ENCODE peak calls at places on chromosomes 5 and 9, in eight cellular contexts. H is tibial artery, P is lower lobe of right lung, C is left lung, M is esophagus squamous epithelium, T is sigmoid colon, Y is cardiac muscle cell, N is heart left ventricle. D is an unnamed sample. For H3K4me1, the result is how much of the 10 kb centered on the place peaks cover.

GRCh38 chr5:136089804-136090203 is 42.8 kb upstream of the SMAD5 start:
- DNase-seq in H (no peak), P (no peak), C (no peak), M (no peak), T (peak), Y (no peak), N (no peak), D (no peak)

GRCh38 chr5:18281947-18282557 is 647.8 kb downstream of the TAF11L14 start:
- DNase-seq in H (no peak), P (no peak), C (no peak), M (no peak), T (no peak), Y (peak), N (no peak), D (no peak)

GRCh38 chr9:90141723-90142122 is 500.9 kb downstream of the DIRAS2 start:
- DNase-seq in H (no peak), P (no peak), C (no peak), M (no peak), T (no peak), Y (peak), N (no peak), D (no peak)

GRCh38 chr5:147169846-147170245 is 65.0 kb upstream of the STK32A start:
- DNase-seq in H (no peak), P (no peak), C (no peak), M (no peak), T (no peak), Y (no peak), N (no peak), D (no peak)

GRCh38 chr5:14181299-14181968 is 38.3 kb downstream of the TRIO start:
- DNase-seq in H (no peak), P (no peak), C (no peak), M (no peak), T (no peak), Y (no peak), N (no peak), D (no peak)

GRCh38 chr5:164680216-164680615 is 1174.8 kb downstream of the MAT2B start:
- DNase-seq in H (no peak), P (no peak), C (no peak), M (no peak), T (no peak), Y (no peak), N (no peak), D (no peak)

GRCh38 chr5:169408166-169408565 is 107.2 kb upstream of the SLIT3 start:
- DNase-seq in H (no peak), P (no peak), C (no peak), M (no peak), T (no peak), Y (no peak), N (no peak), D (no peak)

GRCh38 chr5:27313549-27313948 is 275.2 kb upstream of the CDH9 start:
- DNase-seq in H (no peak), P (no peak), C (no peak), M (no peak), T (no peak), Y (no peak), N (no peak), D (no peak)

GRCh38 chr9:125829743-125830142 is 82.6 kb downstream of the PBX3 start:
- DNase-seq in H (peak), P (no peak), C (no peak), M (no peak), T (no peak), Y (peak), N (peak), D (peak)

GRCh38 chr5:107604990-107605389 is 65.7 kb downstream of the EFNA5 start:
- DNase-seq in H (no peak), P (no peak), C (no peak), M (no peak), T (no peak), Y (no peak), N (no peak), D (no peak)

GRCh38 chr9:84374516-84374915 is 34.0 kb upstream of the SLC28A3 start:
- DNase-seq in H (no peak), P (no peak), C (no peak), M (no peak), T (no peak), Y (no peak), N (no peak), D (no peak)

GRCh38 chr5:79590395-79590999 is 21.7 kb upstream of the TENT2 start:
- DNase-seq in H (no peak), P (no peak), C (no peak), M (no peak), T (no peak), Y (no peak), N (no peak), D (no peak)

GRCh38 chr5:56501949-56502557 is 268.9 kb upstream of the ANKRD55 start:
- DNase-seq in H (no peak), P (no peak), C (no peak), M (no peak), T (no peak), Y (peak), N (no peak), D (no peak)

GRCh38 chr5:31434898-31435297 is 97.0 kb downstream of the DROSHA start:
- DNase-seq in H (no peak), P (no peak), C (no peak), M (no peak), T (no peak), Y (no peak), N (no peak), D (no peak)

GRCh38 chr9:128098936-128099931 is 28.3 kb downstream of the PTGES2 start:
- DNase-seq in H (no peak), P (no peak), C (no peak), M (no peak), T (no peak), Y (no peak), N (no peak), D (no peak)

GRCh38 chr5:14110196-14110595 is 32.9 kb upstream of the TRIO start:
- DNase-seq in H (no peak), P (no peak), C (no peak), M (no peak), T (no peak), Y (peak), N (no peak), D (no peak)

GRCh38 chr9:125749287-125749935 is 2.2 kb downstream of the PBX3 start:
- DNase-seq in H (no peak), P (no peak), C (no peak), M (no peak), T (no peak), Y (no peak), N (no peak), D (no peak)

GRCh38 chr5:175059687-175060194 is 335.4 kb downstream of the MSX2 start:
- DNase-seq in H (peak), P (no peak), C (peak), M (no peak), T (peak), Y (no peak), N (peak), D (no peak)

GRCh38 chr5:31638748-31639418 is at the start of gene PDZD2:
- DNase-seq in H (peak), P (peak), C (peak), M (no peak), T (peak), Y (peak), N (peak), D (peak)

GRCh38 chr9:23324511-23324910 is 501.5 kb downstream of the ELAVL2 start:
- DNase-seq in H (no peak), P (no peak), C (no peak), M (no peak), T (no peak), Y (no peak), N (no peak), D (no peak)

GRCh38 chr5:170273968-170274710 is 23.4 kb downstream of the LCP2 start:
- DNase-seq in H (no peak), P (no peak), C (no peak), M (no peak), T (peak), Y (peak), N (no peak), D (peak)

GRCh38 chr9:125462766-125463384 is 201.2 kb downstream of the GAPVD1 start:
- DNase-seq in H (no peak), P (no peak), C (no peak), M (no peak), T (no peak), Y (no peak), N (no peak), D (no peak)

GRCh38 chr5:179772355-179772754 is 21.4 kb upstream of the LTC4S start:
- DNase-seq in H (no peak), P (no peak), C (no peak), M (no peak), T (no peak), Y (no peak), N (no peak), D (no peak)

GRCh38 chr5:178238711-178239592 is 6.3 kb upstream of the PHYKPL start:
- DNase-seq in H (no peak), P (peak), C (no peak), M (no peak), T (no peak), Y (no peak), N (no peak), D (no peak)

GRCh38 chr5:123204224-123204623 is 115.2 kb downstream of the PRDM6 start:
- DNase-seq in H (no peak), P (no peak), C (no peak), M (no peak), T (no peak), Y (peak), N (no peak), D (no peak)

GRCh38 chr5:59149271-59149670 is 566.4 kb downstream of the RAB3C start:
- DNase-seq in H (no peak), P (no peak), C (no peak), M (no peak), T (no peak), Y (no peak), N (no peak), D (no peak)

GRCh38 chr5:55172051-55172899 is 702 bp downstream of the CDC20B start:
- DNase-seq in H (peak), P (no peak), C (no peak), M (peak), T (peak), Y (peak), N (peak), D (peak)

GRCh38 chr5:59174248-59174844 is 591.5 kb downstream of the RAB3C start:
- DNase-seq in H (no peak), P (no peak), C (no peak), M (no peak), T (no peak), Y (peak), N (peak), D (peak)

GRCh38 chr5:3161672-3162071 is 410.2 kb upstream of the IRX2 start:
- DNase-seq in H (no peak), P (no peak), C (no peak), M (no peak), T (no peak), Y (no peak), N (no peak), D (no peak)

GRCh38 chr5:130514984-130515690 is 610.9 kb downstream of the CHSY3 start:
- DNase-seq in H (no peak), P (no peak), C (no peak), M (no peak), T (no peak), Y (peak), N (no peak), D (no peak)

GRCh38 chr5:135375040-135375439 is 24.0 kb downstream of the MACROH2A1 start:
- DNase-seq in H (no peak), P (no peak), C (no peak), M (no peak), T (no peak), Y (no peak), N (no peak), D (no peak)

GRCh38 chr5:10595678-10596309 is 31.9 kb downstream of the ANKRD33B start:
- DNase-seq in H (peak), P (no peak), C (no peak), M (no peak), T (no peak), Y (peak), N (peak), D (no peak)

GRCh38 chr9:551986-552930 is 289.2 kb upstream of the DMRT1 start:
- DNase-seq in H (no peak), P (no peak), C (peak), M (no peak), T (no peak), Y (peak), N (no peak), D (no peak)

GRCh38 chr5:79560774-79561524 is 47.0 kb upstream of the HOMER1 start:
- DNase-seq in H (no peak), P (no peak), C (no peak), M (no peak), T (no peak), Y (peak), N (no peak), D (no peak)

GRCh38 chr5:79876510-79876909 is 114.6 kb downstream of the MTX3 start:
- DNase-seq in H (no peak), P (no peak), C (no peak), M (no peak), T (no peak), Y (no peak), N (no peak), D (no peak)

GRCh38 chr9:12424243-12424642 is 268.9 kb upstream of the TYRP1 start:
- DNase-seq in H (no peak), P (no peak), C (no peak), M (no peak), T (no peak), Y (peak), N (no peak), D (no peak)

GRCh38 chr9:12426198-12426864 is 266.9 kb upstream of the TYRP1 start:
- DNase-seq in H (no peak), P (no peak), C (no peak), M (no peak), T (no peak), Y (peak), N (no peak), D (no peak)
- TF ChIP-seq CTCF in H (no peak), P (no peak), C (no peak), M (no peak), T (no peak), Y (peak), N (no peak), D (no peak)

DNA sequence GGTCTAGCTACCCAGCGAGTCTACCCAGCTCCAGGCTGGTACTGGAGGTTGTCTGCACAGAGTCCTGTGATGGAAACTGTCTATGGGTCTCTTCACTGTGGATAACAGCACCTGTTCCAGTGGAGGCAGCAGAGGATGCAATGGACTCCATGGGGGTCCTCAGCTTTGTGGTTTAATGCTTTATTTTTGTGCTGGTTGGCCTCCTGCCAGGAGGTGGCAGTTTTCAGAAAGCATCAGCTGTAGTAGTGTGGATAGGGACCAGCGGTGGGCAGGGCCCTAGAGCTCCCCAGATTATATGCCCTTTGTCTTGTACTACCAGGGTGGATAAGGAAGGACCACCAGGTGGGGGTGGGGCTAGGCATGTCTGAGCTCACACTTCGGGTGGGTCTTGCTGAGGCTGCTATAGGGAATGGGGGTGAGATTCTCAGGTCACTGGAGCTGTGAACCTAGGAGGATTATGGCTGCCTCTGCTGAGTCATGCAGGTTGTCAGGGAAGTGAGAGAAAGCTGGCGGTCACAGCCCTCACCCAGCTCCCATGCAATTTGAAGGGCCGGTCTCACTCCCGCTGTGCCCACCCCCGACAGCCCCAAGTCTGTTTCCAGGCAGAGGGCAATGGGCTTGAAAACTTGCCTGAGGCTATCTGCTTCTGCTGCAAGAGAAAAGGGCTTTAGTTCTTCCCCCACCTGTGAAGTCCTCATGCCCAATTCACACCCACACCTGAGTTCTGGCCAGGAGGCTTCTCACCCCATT is 397.1 kb downstream of the TLE1 start:
- DNase-seq in H (no peak), P (no peak), C (no peak), M (no peak), T (no peak), Y (no peak), N (no peak), D (no peak)
- H3K4me3 ChIP-seq in H (no peak), P (no peak), C (no peak), M (no peak), T (no peak), Y (no peak), N (no peak), D (no peak)

GRCh38 chr5:154288145-154288544 is 97.6 kb downstream of the GALNT10 start:
- DNase-seq in H (peak), P (no peak), C (no peak), M (no peak), T (peak), Y (peak), N (peak), D (no peak)

GRCh38 chr5:154284433-154284832 is 93.9 kb downstream of the GALNT10 start:
- DNase-seq in H (no peak), P (no peak), C (no peak), M (no peak), T (no peak), Y (no peak), N (no peak), D (no peak)

GRCh38 chr5:154287136-154287535 is 96.6 kb downstream of the GALNT10 start:
- DNase-seq in H (no peak), P (peak), C (peak), M (no peak), T (no peak), Y (peak), N (peak), D (no peak)

GRCh38 chr5:154286557-154286956 is 96.0 kb downstream of the GALNT10 start:
- DNase-seq in H (no peak), P (no peak), C (no peak), M (no peak), T (no peak), Y (no peak), N (peak), D (no peak)

DNA sequence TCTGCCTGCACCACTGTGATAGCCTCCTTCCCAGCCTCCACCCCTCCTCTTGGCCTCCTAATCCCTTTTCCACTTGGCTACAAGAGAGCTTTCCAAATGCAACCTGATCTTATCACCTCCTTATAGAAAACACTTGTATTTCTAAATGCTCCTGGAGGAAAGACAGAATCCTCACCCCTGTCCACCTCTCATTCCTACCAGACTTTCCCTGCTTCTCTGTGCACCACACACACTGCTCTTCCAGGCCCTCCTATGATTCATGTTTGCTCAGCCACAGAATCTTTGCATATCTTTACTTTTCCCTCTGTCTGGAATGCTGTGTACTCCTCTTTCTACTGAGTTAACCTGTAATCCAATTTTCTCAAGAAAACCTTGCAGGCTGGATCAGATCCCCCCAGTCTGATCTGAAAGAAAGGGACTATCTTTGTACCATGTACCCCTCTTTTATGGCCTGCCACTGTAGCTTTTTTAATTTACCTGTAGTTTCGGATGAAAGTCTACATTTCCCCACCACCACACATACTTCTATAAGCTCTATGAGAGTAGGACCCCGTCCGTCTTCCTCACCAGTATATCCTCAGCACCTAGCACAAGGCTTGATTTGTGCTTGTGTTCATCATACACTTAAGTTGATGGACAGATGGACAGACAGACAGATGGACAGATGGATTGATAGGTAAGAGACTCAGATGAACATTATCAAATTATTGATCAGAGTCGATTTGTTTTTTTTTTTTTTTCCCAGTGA is 95.3 kb downstream of the GALNT10 start:
- DNase-seq in H (no peak), P (no peak), C (no peak), M (no peak), T (no peak), Y (peak), N (no peak), D (no peak)
- H3K4me1 ChIP-seq in H (under half), P (under half), C (under half), M (under half), T (under half), Y (under half), N (under half), D (under half)

GRCh38 chr9:98523231-98523901 is 185.4 kb downstream of the GABBR2 start:
- DNase-seq in H (no peak), P (no peak), C (no peak), M (no peak), T (no peak), Y (peak), N (no peak), D (no peak)
- TF ChIP-seq CTCF in H (no peak), P (no peak), C (no peak), M (no peak), T (no peak), Y (peak), N (no peak), D (no peak)

DNA sequence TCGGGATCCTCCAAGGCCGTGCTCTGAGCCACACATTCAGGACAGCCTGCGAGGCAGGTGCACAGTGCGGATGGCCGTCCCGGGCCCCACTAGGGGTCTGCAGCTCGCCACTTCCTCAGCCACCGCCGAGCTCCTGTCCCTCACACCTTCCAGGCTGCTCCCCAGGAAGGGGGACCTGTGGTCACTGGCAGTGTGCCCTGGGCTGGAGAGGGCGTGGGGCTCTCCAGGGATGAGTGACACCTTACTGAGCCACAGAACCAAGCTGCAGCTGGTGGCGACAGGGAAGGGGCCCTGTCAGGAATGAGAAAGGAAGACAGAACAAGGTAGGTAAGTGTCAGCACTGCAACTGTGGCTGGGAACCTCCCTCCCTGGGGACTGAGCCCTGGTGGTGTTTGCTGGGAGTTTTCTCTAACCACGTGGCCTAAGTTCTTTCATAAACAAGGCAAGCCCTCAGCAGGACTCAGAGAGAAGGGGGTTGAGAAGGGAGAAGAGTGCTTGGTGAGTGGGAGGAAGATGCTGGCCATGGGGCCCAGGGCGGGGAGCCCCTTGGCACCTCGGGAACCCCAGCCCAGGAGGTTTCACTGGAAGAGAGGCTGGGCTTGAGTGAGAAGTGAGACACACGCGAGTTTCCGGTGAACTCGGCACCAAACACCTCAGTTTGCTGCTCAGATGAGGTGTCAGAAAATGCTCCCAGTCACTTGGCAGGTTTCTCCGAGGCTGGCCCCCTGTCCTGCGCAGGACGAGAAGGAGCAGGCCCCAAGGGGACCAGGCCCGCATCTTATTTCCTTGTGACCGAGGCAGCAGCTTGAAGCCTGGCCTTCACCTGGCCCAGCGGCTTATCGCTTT is 5.2 kb downstream of the IL13 start:
- DNase-seq in H (no peak), P (no peak), C (no peak), M (no peak), T (no peak), Y (peak), N (no peak), D (no peak)
- H3K4me3 ChIP-seq in H (no peak), P (no peak), C (no peak), M (no peak), T (no peak), Y (no peak), N (no peak), D (no peak)

D was measured in CD8-positive, alpha-beta T cell.